ENCODE peak calls at places on chromosomes 12 and 14, in four cellular contexts. R is aorta, S is K562, M is esophagus squamous epithelium. O is an unnamed sample. For H3K27me3 and H3K9me3, the result is how much of the 10 kb centered on the place peaks cover.

GRCh38 chr14:93759781-93760307 is 28.4 kb downstream of the PRIMA1 start:
- DNase-seq in M (no peak), R (peak), S (no peak), O (no peak)

GRCh38 chr14:75506930-75507329 is 15.3 kb upstream of the BATF start:
- DNase-seq in S (no peak), M (no peak), R (no peak), O (no peak)

GRCh38 chr12:58247633-58248032 is 306.3 kb downstream of the ATP23 start:
- DNase-seq in S (no peak), M (no peak), R (no peak), O (no peak)

GRCh38 chr14:50351016-50351415 is 38.9 kb downstream of the DMAC2L start:
- DNase-seq in S (no peak), R (no peak), M (no peak), O (no peak)

GRCh38 chr14:68820119-68820518 is 27.3 kb upstream of the ZFP36L1 start:
- DNase-seq in R (no peak), M (no peak), S (no peak), O (no peak)

GRCh38 chr12:71661977-71662522 is 1.6 kb downstream of the ZFC3H1 start:
- DNase-seq in S (peak), M (no peak), R (no peak), O (no peak)

GRCh38 chr12:40382217-40382616 is 157.4 kb downstream of the LRRK2 start:
- DNase-seq in S (no peak), M (no peak), R (no peak), O (no peak)

GRCh38 chr14:89915114-89915878 is 39.2 kb downstream of the EFCAB11 start:
- DNase-seq in S (peak), M (no peak), R (no peak), O (no peak)

GRCh38 chr12:59113831-59114273 is 193.5 kb upstream of the LRIG3 start:
- DNase-seq in R (peak), S (peak), M (no peak), O (peak)

GRCh38 chr12:104805186-104805585 is 152.9 kb downstream of the SLC41A2 start:
- DNase-seq in M (no peak), R (no peak), S (no peak), O (no peak)

GRCh38 chr12:105561981-105562726 is 231.7 kb downstream of the C12orf75 start:
- DNase-seq in R (peak), M (no peak), S (no peak), O (peak)

GRCh38 chr14:92726135-92726932 is 22.1 kb downstream of the LGMN start:
- DNase-seq in M (no peak), R (peak), S (peak), O (no peak)

GRCh38 chr12:55842681-55843429 is at the start of gene MMP19:
- DNase-seq in R (peak), S (peak), M (no peak), O (no peak)

GRCh38 chr12:91109148-91109564 is 2.1 kb downstream of the LUM start:
- DNase-seq in S (peak), R (peak), M (no peak), O (peak)

GRCh38 chr14:99941211-99941610 is 124.0 kb upstream of the EVL start:
- DNase-seq in R (no peak), S (no peak), M (no peak), O (no peak)
- H3K27me3 ChIP-seq in R (under half), S (under half), M (under half), O (under half)

GRCh38 chr12:113094738-113095137 is 38.2 kb downstream of the DTX1 start:
- DNase-seq in R (no peak), M (no peak), S (no peak), O (no peak)

GRCh38 chr12:113095405-113095804 is 38.9 kb downstream of the DTX1 start:
- DNase-seq in R (no peak), S (no peak), M (no peak), O (no peak)

GRCh38 chr12:113098428-113099028 is 37.0 kb downstream of the RASAL1 start:
- DNase-seq in S (peak), M (peak), R (peak), O (peak)

GRCh38 chr12:113097716-113098427 is 37.7 kb downstream of the RASAL1 start:
- DNase-seq in M (no peak), R (no peak), S (peak), O (no peak)

DNA sequence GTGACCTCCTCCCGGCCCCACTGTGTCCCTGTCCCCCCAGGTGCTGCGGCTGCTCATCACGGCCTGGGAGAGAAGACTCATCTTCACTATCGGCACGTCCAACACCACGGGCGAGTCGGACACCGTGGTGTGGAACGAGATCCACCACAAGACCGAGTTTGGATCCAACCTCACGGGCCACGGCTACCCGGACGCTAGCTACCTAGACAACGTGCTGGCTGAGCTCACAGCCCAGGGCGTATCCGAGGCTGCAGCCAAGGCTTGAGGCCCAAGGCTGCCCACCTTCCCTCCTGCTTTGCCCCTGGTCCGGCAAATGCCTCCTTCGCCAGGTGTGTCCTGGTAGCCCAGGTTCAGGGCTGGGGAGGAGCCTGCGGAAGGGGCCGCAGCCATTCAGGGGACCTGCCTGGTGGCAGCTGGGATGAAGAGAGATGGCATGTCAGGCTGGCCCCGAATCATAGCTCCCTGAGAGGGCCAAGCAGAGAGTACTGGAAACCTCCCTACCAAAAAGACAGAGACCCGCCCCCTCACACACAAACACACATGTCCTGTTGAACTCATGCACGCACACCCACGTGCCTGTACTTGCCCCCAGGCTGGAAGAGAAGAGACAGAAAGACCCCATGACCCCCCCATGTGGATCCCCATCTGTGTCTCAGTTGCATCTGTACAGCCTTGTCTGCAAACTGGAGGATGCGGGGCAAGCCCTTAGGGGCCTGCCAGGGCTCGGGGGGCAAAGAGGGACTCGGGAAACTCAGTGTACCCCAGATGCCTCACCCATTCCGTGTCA is 38.7 kb downstream of the RASAL1 start:
- DNase-seq in M (no peak), S (no peak), R (no peak), O (no peak)
- H3K27ac ChIP-seq in M (no peak), S (no peak), R (no peak), O (no peak)

GRCh38 chr14:101739446-101740141 is 21.9 kb upstream of the PPP2R5C start:
- DNase-seq in R (no peak), S (no peak), M (no peak), O (no peak)

GRCh38 chr14:101738921-101739320 is 22.6 kb upstream of the PPP2R5C start:
- DNase-seq in M (no peak), S (no peak), R (no peak), O (no peak)

GRCh38 chr14:101740981-101741380 is 20.5 kb upstream of the PPP2R5C start:
- DNase-seq in S (no peak), R (no peak), M (no peak), O (no peak)

GRCh38 chr14:101743701-101744100 is 17.8 kb upstream of the PPP2R5C start:
- DNase-seq in M (no peak), S (no peak), R (no peak), O (no peak)
- H3K9me3 ChIP-seq in M (under half), S (under half), R (under half), O (under half)

GRCh38 chr12:4439736-4440135 is 5.9 kb downstream of the FGF6 start:
- DNase-seq in R (no peak), M (no peak), S (no peak), O (no peak)
- H3K27me3 ChIP-seq in R (under half), M (under half), S (under half), O (under half)

GRCh38 chr12:50075808-50076170 is 9.4 kb upstream of the SMARCD1 start:
- DNase-seq in S (no peak), R (no peak), M (no peak), O (no peak)
- H3K27ac ChIP-seq in S (no peak), R (no peak), M (no peak), O (no peak)

GRCh38 chr12:133227281-133227852 is 8.3 kb downstream of the ANHX start:
- DNase-seq in R (no peak), S (no peak), M (no peak), O (no peak)
- H3K9me3 ChIP-seq in R (under half), S (under half), M (under half), O (under half)

DNA sequence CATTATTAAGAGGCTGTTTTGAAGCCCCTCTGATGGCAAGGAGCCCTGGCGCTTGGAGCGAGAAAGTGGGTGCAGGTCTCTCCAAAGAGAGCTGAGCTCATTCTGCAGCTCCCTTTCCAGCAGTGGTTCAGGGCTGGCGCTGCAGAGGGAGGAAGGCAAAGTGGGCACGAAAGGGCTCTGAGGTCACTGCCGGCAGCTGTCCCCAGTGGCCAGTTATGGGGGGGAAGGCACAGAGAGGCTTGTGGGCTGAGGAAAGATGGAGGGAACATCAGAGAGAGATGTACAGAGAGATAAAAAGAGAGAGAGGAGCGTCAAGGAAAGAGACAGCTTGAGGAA is 75.2 kb upstream of the TBX5 start:
- DNase-seq in S (no peak), M (no peak), R (no peak), O (no peak)
- H3K27me3 ChIP-seq in S (under half), M (under half), R (under half), O (under half)

GRCh38 chr14:36941783-36942521 is 230.5 kb downstream of the SLC25A21 start:
- DNase-seq in R (peak), S (peak), M (no peak), O (peak)

GRCh38 chr14:36935976-36936678 is 236.3 kb downstream of the SLC25A21 start:
- DNase-seq in S (no peak), R (no peak), M (no peak), O (no peak)

GRCh38 chr14:36939265-36939664 is 233.1 kb downstream of the SLC25A21 start:
- DNase-seq in R (no peak), S (no peak), M (no peak), O (no peak)

GRCh38 chr14:36940476-36940875 is 231.9 kb downstream of the SLC25A21 start:
- DNase-seq in S (no peak), M (no peak), R (no peak), O (no peak)

DNA sequence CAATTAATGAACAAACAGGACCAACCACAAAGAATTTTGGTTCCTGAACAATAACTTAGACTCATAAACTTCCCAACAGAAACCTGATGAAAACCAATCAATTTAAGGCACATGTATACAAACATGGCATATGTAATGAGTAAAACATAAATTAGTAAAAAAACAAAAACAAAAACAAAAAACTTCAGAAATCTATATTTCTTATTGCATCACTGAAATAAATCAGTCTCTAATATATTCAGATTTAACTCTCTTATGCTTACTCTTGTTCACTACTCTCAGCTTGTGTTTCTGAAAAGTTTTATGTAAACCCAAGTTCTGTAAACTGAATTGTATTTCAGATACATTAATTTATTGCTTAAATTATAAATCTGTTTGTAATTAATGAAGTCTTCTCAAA is 233.7 kb downstream of the SLC25A21 start:
- DNase-seq in R (no peak), M (no peak), S (no peak), O (no peak)
- H3K27ac ChIP-seq in R (no peak), M (peak), S (no peak), O (no peak)

DNA sequence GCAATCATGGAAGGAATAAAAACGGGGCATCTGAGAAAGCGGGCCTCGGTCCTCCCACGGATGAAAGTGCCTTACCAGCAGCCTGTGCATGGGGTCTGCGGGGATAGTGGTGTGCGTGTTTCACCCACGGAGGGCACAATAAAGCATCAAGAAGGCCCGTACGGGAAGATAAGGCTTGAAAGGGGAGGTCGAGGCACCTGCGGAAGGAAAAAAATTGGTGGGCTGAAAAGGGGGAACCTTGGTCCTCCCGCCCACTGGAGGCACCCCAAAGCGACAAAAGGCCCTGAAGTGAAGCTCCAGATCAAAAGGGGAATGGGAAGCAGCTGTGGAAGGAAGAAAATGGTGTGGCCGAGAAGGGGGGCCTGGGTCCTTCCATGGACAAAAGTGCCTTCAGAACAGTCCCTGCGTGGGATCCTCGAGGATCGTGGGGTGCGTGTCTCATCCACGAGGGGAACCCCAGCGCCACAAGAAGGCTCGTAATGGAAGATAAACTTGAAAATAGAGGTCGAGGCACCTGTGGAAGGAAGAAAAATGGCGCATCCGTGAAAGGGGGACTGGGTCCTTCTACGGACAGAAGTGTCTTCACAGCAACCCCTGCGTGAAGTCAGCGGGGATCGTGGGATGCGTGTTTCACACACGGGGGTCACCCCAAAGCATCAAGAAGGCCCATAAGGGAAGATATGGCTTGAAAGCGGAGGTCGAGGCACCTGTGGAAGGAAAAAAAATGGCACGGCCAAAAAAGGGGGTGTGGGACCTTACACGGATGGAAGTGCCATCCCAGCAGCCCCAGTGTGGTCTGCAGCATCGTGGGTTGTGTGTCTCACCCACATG is 276.9 kb downstream of the ALG10 start:
- DNase-seq in R (peak), M (no peak), S (no peak), O (no peak)
- H3K9me3 ChIP-seq in R (under half), M (half or more), S (under half), O (under half)

GRCh38 chr12:4302881-4303280 is 18.1 kb upstream of the TIGAR start:
- DNase-seq in M (no peak), S (no peak), R (no peak), O (no peak)
- H3K27me3 ChIP-seq in M (under half), S (under half), R (under half), O (under half)

O was measured in iPS DF 6.9.